ENCODE peak calls at places on chromosomes 7 and 10, in five cellular contexts. G, F, R, X and B are unnamed samples.

GRCh38 chr7:264541-265191 is 25.3 kb upstream of the FOXL3 start:
- DNase-seq in X (peak), F (no peak), G (no peak), R (no peak), B (no peak)

GRCh38 chr7:127888825-127889224 is 142.4 kb downstream of the LRRC4 start:
- DNase-seq in G (no peak), R (no peak), X (no peak), F (no peak), B (no peak)

GRCh38 chr7:101688183-101688831 is 59.2 kb upstream of the MYL10 start:
- DNase-seq in F (peak), G (no peak), X (peak), R (peak), B (peak)

GRCh38 chr7:92636018-92636560 is 45.9 kb upstream of the FAM133B start:
- DNase-seq in X (no peak), F (no peak), R (no peak), G (no peak), B (no peak)

GRCh38 chr7:6416516-6417145 is 31.1 kb downstream of the DAGLB start:
- DNase-seq in G (no peak), F (peak), X (no peak), R (no peak), B (no peak)

GRCh38 chr10:95964786-95965185 is 57.0 kb downstream of the CC2D2B start:
- DNase-seq in X (no peak), G (no peak), R (no peak), F (no peak), B (peak)

GRCh38 chr10:49394933-49395740 is 752 bp downstream of the DRGX start:
- DNase-seq in F (peak), X (no peak), R (no peak), G (no peak), B (no peak)

GRCh38 chr10:12067336-12067735 is 1.4 kb upstream of the DHTKD1 start:
- DNase-seq in G (peak), R (no peak), X (no peak), F (no peak), B (peak)

GRCh38 chr10:51405580-51406367 is 293.6 kb downstream of the CSTF2T start:
- DNase-seq in F (peak), G (no peak), X (peak), R (no peak), B (peak)

GRCh38 chr10:44234471-44234850 is 150.4 kb downstream of the CXCL12 start:
- DNase-seq in R (no peak), G (no peak), F (peak), X (no peak), B (no peak)

GRCh38 chr10:123517901-123518300 is 148.3 kb upstream of the GPR26 start:
- DNase-seq in F (no peak), G (no peak), X (no peak), R (no peak), B (no peak)

GRCh38 chr7:149801002-149801566 is 27.7 kb upstream of the ZNF467 start:
- DNase-seq in F (no peak), G (no peak), X (no peak), R (no peak), B (no peak)

GRCh38 chr7:98168181-98168903 is 42.9 kb upstream of the BHLHA15 start:
- DNase-seq in F (peak), X (peak), G (no peak), R (peak), B (peak)

GRCh38 chr10:114492351-114493037 is 88.2 kb upstream of the AFAP1L2 start:
- DNase-seq in X (no peak), G (no peak), F (no peak), R (no peak), B (no peak)

GRCh38 chr10:1202343-1202742 is 146.2 kb downstream of the WDR37 start:
- DNase-seq in F (no peak), X (no peak), G (no peak), R (no peak), B (no peak)

GRCh38 chr7:94654764-94655561 is 970 bp downstream of the SGCE start:
- DNase-seq in R (no peak), G (no peak), F (peak), X (peak), B (peak)

GRCh38 chr10:79378383-79378646 is 31.0 kb downstream of the PPIF start:
- DNase-seq in R (no peak), G (no peak), X (no peak), F (no peak), B (no peak)

GRCh38 chr10:102831322-102832071 is 5.7 kb downstream of the CYP17A1 start:
- DNase-seq in F (no peak), R (no peak), X (no peak), G (no peak), B (peak)

GRCh38 chr7:36284470-36284869 is 105.2 kb upstream of the ANLN start:
- DNase-seq in G (no peak), F (peak), X (no peak), R (no peak), B (no peak)

GRCh38 chr7:98745722-98746318 is 124.0 kb downstream of the TMEM130 start:
- DNase-seq in X (peak), R (peak), F (peak), G (no peak), B (peak)

GRCh38 chr7:30816291-30817059 is 45.3 kb downstream of the MINDY4 start:
- DNase-seq in R (no peak), G (no peak), X (no peak), F (no peak), B (no peak)

GRCh38 chr7:66267249-66267648 is 62.1 kb downstream of the TPST1 start:
- DNase-seq in G (peak), X (peak), R (no peak), F (no peak), B (peak)

GRCh38 chr7:24760968-24761367 is 3.7 kb upstream of the GSDME start:
- DNase-seq in X (no peak), R (no peak), G (no peak), F (no peak), B (no peak)

GRCh38 chr10:7192831-7193348 is 217.9 kb downstream of the SFMBT2 start:
- DNase-seq in F (no peak), X (no peak), R (no peak), G (no peak), B (no peak)

GRCh38 chr10:11755512-11756247 is 13.5 kb downstream of the ECHDC3 start:
- DNase-seq in R (no peak), X (no peak), F (no peak), G (no peak), B (no peak)

GRCh38 chr7:156470399-156471320 is 169.9 kb upstream of the RNF32 start:
- DNase-seq in R (no peak), G (no peak), F (no peak), X (no peak), B (no peak)

GRCh38 chr10:42934351-42934811 is 142.5 kb upstream of the RET start:
- DNase-seq in R (no peak), G (no peak), F (no peak), X (no peak), B (no peak)

GRCh38 chr7:123437447-123437995 is 96.9 kb downstream of the IQUB start:
- DNase-seq in X (no peak), F (no peak), G (no peak), R (no peak), B (no peak)

GRCh38 chr7:23469961-23470250 is 385 bp downstream of the IGF2BP3 start:
- DNase-seq in F (peak), X (no peak), R (no peak), G (no peak), B (no peak)

GRCh38 chr7:77982926-77983550 is 184.5 kb downstream of the PHTF2 start:
- DNase-seq in X (no peak), G (no peak), R (no peak), F (no peak), B (peak)

GRCh38 chr10:80320377-80320776 is 30.9 kb upstream of the MAT1A start:
- DNase-seq in G (no peak), X (no peak), R (no peak), F (no peak), B (peak)

GRCh38 chr7:104956753-104957450 is 57.1 kb upstream of the KMT2E start:
- DNase-seq in X (no peak), R (no peak), G (peak), F (no peak), B (peak)

GRCh38 chr10:29734980-29735627 is 100.3 kb upstream of the SVIL start:
- DNase-seq in X (peak), F (peak), G (no peak), R (peak), B (peak)

GRCh38 chr10:72328045-72328828 is 26.5 kb downstream of the DNAJB12 start:
- DNase-seq in F (peak), R (no peak), X (peak), G (no peak), B (peak)

GRCh38 chr10:132065491-132066105 is at the start of gene JAKMIP3:
- DNase-seq in X (peak), F (peak), R (no peak), G (peak), B (peak)

GRCh38 chr10:122054046-122055025 is 65.4 kb downstream of the TACC2 start:
- DNase-seq in R (no peak), G (no peak), X (no peak), F (peak), B (peak)

GRCh38 chr7:100157334-100158228 is 942 bp downstream of the TRAPPC14 start:
- DNase-seq in X (peak), F (peak), R (no peak), G (no peak), B (peak)

GRCh38 chr7:16982640-16983103 is 100.9 kb upstream of the AGR3 start:
- DNase-seq in G (no peak), X (peak), R (no peak), F (peak), B (peak)

GRCh38 chr7:158849553-158850389 is 6.6 kb upstream of the DYNC2I1 start:
- DNase-seq in F (no peak), X (no peak), R (no peak), G (no peak), B (no peak)

DNA sequence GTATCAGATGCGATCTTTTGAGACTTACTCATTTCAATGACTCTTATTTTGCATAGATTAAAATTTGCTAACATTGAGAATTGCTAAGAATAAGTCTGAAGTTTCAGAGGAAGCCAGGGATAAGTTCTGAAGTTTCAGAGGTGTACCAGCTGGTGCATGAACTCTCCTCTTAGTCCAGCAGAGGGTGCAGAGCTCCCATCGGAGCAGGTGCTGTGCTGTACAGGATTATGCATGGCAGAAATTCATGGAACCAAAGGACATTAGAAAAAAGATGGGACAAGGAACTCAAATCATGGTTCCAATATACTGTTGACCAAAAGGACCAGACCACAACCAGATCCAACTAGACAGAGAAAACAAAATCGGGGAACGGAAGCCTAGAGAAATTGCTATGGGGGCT is 41.9 kb downstream of the MGAM2 start:
- DNase-seq in R (no peak), G (no peak), F (peak), X (peak), B (no peak)
- TF ChIP-seq CTCF in R (no peak), G (no peak), F (peak), X (no peak), B (no peak)

GRCh38 chr10:27799046-27799445 is 53.4 kb upstream of the MKX start:
- DNase-seq in F (no peak), G (no peak), X (no peak), R (no peak), B (no peak)

GRCh38 chr10:27792191-27792590 is 46.6 kb upstream of the MKX start:
- DNase-seq in X (no peak), G (no peak), R (no peak), F (no peak), B (no peak)

GRCh38 chr10:27794157-27794556 is 48.5 kb upstream of the MKX start:
- DNase-seq in R (no peak), F (peak), G (no peak), X (peak), B (no peak)
- TF ChIP-seq CTCF in R (no peak), F (peak), G (peak), X (no peak), B (no peak)

DNA sequence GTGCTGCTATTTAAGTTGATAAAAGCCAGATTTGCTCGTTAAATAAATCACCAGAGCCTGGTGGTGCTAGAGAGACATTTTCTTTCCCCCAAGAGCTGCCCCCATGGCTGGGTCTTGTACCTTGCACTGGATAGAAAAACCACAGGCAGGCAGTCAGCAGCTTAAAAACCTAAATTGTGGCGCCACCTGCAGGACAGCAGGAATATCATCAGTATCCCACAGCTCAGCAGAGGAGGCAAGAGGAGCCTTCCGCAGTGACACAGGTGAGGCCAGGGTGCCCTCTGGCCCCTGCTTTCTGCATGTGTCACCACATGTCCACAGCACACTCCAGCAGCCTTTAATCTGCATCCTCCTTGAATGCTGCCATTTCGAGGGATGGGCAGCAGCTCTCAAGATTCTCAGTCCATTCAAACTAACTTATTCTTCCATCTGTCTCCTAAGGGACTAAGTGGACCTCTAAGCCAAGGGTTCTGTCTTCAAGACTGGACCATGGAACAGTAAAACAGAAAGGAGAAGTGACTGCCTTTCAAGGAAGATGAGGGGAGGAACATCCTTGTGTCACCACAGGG is 4.5 kb upstream of the PLXNA4 start:
- DNase-seq in F (peak), G (peak), X (peak), R (no peak), B (peak)
- TF ChIP-seq CTCF in F (peak), G (peak), X (peak), R (no peak), B (peak)

GRCh38 chr10:18211862-18212261 is 71.6 kb downstream of the CACNB2 start:
- DNase-seq in R (no peak), X (peak), G (no peak), F (no peak), B (no peak)

GRCh38 chr10:18219096-18219495 is 78.9 kb downstream of the CACNB2 start:
- DNase-seq in X (no peak), R (no peak), F (no peak), G (no peak), B (no peak)

GRCh38 chr10:18217577-18217976 is 77.4 kb downstream of the CACNB2 start:
- DNase-seq in R (no peak), X (peak), G (no peak), F (no peak), B (no peak)

GRCh38 chr10:18214692-18215563 is 74.7 kb downstream of the CACNB2 start:
- DNase-seq in G (no peak), R (no peak), X (peak), F (peak), B (peak)

GRCh38 chr10:18216482-18216881 is 76.3 kb downstream of the CACNB2 start:
- DNase-seq in F (peak), R (no peak), X (peak), G (no peak), B (peak)
- TF ChIP-seq CTCF in F (peak), R (no peak), X (no peak), G (peak), B (peak)

GRCh38 chr10:118775478-118775877 is 20.7 kb upstream of the CACUL1 start:
- DNase-seq in X (no peak), G (no peak), R (no peak), F (no peak), B (peak)
- TF ChIP-seq CTCF in X (no peak), G (no peak), R (no peak), F (peak), B (peak)

DNA sequence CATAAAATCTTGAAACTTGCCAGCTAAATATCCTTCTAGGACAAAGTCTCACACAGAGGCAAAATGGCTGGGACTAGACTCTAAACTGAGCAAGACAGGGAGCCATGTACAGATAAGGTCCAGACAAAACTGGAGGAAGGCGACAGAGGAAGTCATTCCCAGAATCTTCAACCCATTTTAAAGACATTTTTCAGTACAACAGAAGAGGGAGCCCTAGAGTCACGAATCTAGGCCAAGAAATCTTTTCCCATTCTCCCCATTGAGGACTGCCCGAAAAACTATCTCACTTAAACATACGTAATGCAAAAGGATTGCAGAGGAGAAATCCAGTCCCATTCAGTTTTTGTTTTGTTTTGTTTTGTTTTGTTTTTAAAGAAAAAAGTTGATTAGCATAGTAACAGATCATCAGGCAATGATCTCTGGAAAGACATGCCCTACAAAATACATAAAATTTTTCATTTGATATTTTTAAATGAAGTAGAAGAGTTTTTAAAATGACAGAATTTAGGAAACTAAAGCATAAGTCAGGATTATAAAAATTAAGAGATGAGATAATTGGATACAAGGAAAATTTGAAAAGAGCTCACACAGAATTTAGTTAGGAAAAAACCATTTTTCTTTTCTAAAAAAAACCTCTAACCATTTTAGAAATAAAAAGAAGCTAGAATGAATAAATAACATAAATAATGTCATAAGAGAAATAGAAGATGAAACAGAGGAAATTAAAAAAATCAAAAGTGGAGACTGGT is 16.9 kb upstream of the PRF1 start:
- DNase-seq in G (no peak), X (no peak), R (no peak), F (no peak), B (peak)
- TF ChIP-seq CTCF in G (peak), X (no peak), R (no peak), F (peak), B (peak)

GRCh38 chr10:62806246-62806645 is 1.7 kb downstream of the ADO start:
- DNase-seq in X (no peak), F (no peak), R (no peak), G (no peak), B (no peak)

GRCh38 chr10:62804384-62805138 is at the start of gene ADO:
- DNase-seq in R (peak), X (peak), F (peak), G (peak), B (peak)

GRCh38 chr10:62805139-62806092 is 896 bp downstream of the ADO start:
- DNase-seq in R (peak), G (no peak), F (peak), X (peak), B (peak)

DNA sequence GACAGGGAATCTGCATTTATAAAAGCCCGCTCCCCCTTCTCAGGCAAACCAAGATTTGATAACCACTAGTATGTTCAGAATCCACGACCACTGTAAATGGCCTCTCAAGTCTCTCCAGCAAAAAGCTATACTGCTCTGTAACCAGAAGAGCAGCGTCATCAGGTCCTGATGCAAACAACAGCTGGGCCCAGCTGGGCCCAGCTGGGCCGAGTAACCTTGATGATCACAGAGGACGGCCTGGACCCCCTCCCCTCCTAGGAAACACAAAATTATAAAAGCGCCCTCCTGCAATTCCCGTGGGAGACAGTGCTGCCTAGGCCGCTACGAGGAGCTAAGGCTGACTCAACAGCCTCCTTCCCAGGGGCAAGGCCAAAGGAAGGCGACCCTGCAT is 532 bp upstream of the ADO start:
- DNase-seq in F (no peak), X (no peak), R (no peak), G (no peak), B (no peak)
- TF ChIP-seq CTCF in F (no peak), X (no peak), R (no peak), G (no peak), B (no peak)